ENCODE peak calls at places on chromosomes 11 and 22, in six cellular contexts. One of them, this sample, is unnamed.

GRCh38 chr11:59079089-59079488 is 7.0 kb upstream of the GLYATL1B start:
- DNase-seq in body of pancreas: no peak
- DNase-seq in pancreas: no peak
- DNase-seq in AG10803: no peak
- DNase-seq in hepatocyte: no peak
- DNase-seq in cardiac muscle cell: no peak
- DNase-seq in this sample: no peak

GRCh38 chr11:57094206-57094940 is 87.4 kb upstream of the LRRC55 start:
- DNase-seq in body of pancreas: no peak
- DNase-seq in pancreas: no peak
- DNase-seq in AG10803: peak
- DNase-seq in hepatocyte: peak
- DNase-seq in cardiac muscle cell: no peak
- DNase-seq in this sample: no peak

GRCh38 chr11:282630-283360 is 4.6 kb downstream of the NLRP6 start:
- DNase-seq in body of pancreas: no peak
- DNase-seq in pancreas: peak
- DNase-seq in AG10803: no peak
- DNase-seq in hepatocyte: no peak
- DNase-seq in cardiac muscle cell: no peak
- DNase-seq in this sample: no peak

GRCh38 chr11:1209371-1210057 is 13.4 kb upstream of the MUC5B start:
- DNase-seq in body of pancreas: no peak
- DNase-seq in pancreas: peak
- DNase-seq in AG10803: no peak
- DNase-seq in hepatocyte: no peak
- DNase-seq in cardiac muscle cell: no peak
- DNase-seq in this sample: no peak

GRCh38 chr22:40070701-40071100 is 75.9 kb downstream of the FAM83F start:
- DNase-seq in body of pancreas: no peak
- DNase-seq in pancreas: no peak
- DNase-seq in AG10803: peak
- DNase-seq in hepatocyte: no peak
- DNase-seq in cardiac muscle cell: peak
- DNase-seq in this sample: no peak

GRCh38 chr11:111982019-111982464 is 43.2 kb upstream of the DLAT start:
- DNase-seq in body of pancreas: peak
- DNase-seq in pancreas: peak
- DNase-seq in AG10803: peak
- DNase-seq in hepatocyte: peak
- DNase-seq in cardiac muscle cell: peak
- DNase-seq in this sample: peak

GRCh38 chr11:119493712-119494111 is 70.7 kb upstream of the THY1 start:
- DNase-seq in body of pancreas: peak
- DNase-seq in pancreas: no peak
- DNase-seq in AG10803: peak
- DNase-seq in hepatocyte: peak
- DNase-seq in cardiac muscle cell: peak
- DNase-seq in this sample: peak

GRCh38 chr11:31655483-31655882 is 145.9 kb downstream of the ELP4 start:
- DNase-seq in body of pancreas: no peak
- DNase-seq in pancreas: no peak
- DNase-seq in AG10803: peak
- DNase-seq in hepatocyte: no peak
- DNase-seq in cardiac muscle cell: peak
- DNase-seq in this sample: no peak

GRCh38 chr11:133579165-133580031 is 47.1 kb upstream of the OPCML start:
- DNase-seq in body of pancreas: no peak
- DNase-seq in pancreas: peak
- DNase-seq in AG10803: no peak
- DNase-seq in hepatocyte: no peak
- DNase-seq in cardiac muscle cell: no peak
- DNase-seq in this sample: no peak

DNA sequence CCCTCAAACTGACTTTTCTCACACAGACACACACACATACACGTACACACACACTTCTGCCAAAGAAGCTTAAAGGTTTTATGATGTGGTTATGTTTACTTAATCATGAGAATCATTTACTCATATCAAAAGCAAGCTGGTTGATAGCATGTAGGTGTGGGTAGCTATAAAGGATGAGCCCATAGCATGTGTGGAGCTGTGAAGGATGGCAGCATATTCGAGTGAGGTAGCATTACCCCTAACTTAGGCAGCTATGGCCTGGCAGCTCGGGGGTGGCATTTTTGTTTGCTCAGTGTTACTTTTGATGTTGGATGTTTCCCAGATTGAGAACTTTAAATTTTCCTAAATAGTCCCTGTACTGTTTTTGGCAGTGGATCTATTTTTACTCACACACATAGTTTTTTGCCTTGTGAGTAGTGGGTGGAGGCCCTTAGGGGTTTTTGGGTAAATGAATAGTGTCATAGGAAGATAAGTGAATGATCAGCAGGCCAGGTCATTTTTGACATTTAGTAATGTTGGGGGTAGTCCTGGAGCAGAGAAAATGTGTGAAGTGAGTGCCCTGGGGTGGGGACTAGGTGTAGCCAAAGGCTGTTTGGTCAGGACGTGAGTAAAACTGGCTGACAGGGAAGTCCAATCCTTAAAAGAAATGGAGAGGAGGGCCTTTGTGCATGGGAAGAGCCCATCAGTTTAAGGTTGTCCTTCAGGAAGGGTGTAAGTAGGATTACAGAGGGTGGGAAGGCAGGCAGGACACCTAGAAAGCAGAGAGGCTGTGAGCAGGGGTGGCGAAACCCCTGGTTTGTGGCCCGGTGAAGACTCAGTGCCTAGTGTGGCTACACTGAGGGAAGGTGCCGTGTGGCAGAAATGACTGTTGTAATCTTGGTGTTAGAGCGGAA is 7.1 kb downstream of the YWHAH start:
- DNase-seq in body of pancreas: no peak
- DNase-seq in pancreas: no peak
- DNase-seq in AG10803: no peak
- DNase-seq in hepatocyte: no peak
- DNase-seq in cardiac muscle cell: no peak
- DNase-seq in this sample: no peak
- H3K4me3 ChIP-seq in body of pancreas: no peak
- H3K4me3 ChIP-seq in pancreas: no peak
- H3K4me3 ChIP-seq in AG10803: no peak
- H3K4me3 ChIP-seq in hepatocyte: no peak
- H3K4me3 ChIP-seq in cardiac muscle cell: no peak
- H3K4me3 ChIP-seq in this sample: no peak

DNA sequence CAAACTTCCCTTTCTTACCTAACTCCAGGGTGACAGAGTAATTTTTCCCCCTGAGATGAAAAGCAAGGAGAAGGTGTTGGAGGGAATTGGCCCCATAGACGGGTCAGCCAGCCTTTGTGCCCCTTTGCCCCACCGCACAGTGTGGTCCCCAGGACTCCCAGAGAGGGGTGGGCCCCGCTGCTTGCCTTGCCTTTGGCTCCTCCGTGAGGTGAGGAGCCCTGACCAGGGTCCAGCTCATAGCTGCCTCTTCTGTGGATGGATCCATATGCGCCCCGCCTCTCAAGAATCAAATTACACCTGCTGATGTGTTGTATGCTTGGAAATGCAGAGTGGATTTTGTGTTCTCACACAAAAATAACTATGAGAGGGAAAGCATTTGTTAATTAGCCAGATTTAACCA is 27.1 kb upstream of the SORL1-AS1 start:
- DNase-seq in body of pancreas: no peak
- DNase-seq in pancreas: no peak
- DNase-seq in AG10803: no peak
- DNase-seq in hepatocyte: no peak
- DNase-seq in cardiac muscle cell: no peak
- DNase-seq in this sample: no peak
- H3K4me3 ChIP-seq in body of pancreas: no peak
- H3K4me3 ChIP-seq in pancreas: no peak
- H3K4me3 ChIP-seq in AG10803: no peak
- H3K4me3 ChIP-seq in hepatocyte: no peak
- H3K4me3 ChIP-seq in cardiac muscle cell: no peak
- H3K4me3 ChIP-seq in this sample: no peak

GRCh38 chr11:72239849-72240460 is 4.0 kb downstream of the PHOX2A start:
- DNase-seq in body of pancreas: peak
- DNase-seq in pancreas: no peak
- DNase-seq in AG10803: peak
- DNase-seq in hepatocyte: peak
- DNase-seq in cardiac muscle cell: peak
- DNase-seq in this sample: peak
- H3K4me3 ChIP-seq in body of pancreas: no peak
- H3K4me3 ChIP-seq in pancreas: peak
- H3K4me3 ChIP-seq in AG10803: peak
- H3K4me3 ChIP-seq in hepatocyte: no peak
- H3K4me3 ChIP-seq in cardiac muscle cell: peak
- H3K4me3 ChIP-seq in this sample: peak

GRCh38 chr11:94876645-94877445 is 96.5 kb downstream of the CWC15 start:
- DNase-seq in body of pancreas: peak
- DNase-seq in pancreas: no peak
- DNase-seq in AG10803: peak
- DNase-seq in hepatocyte: peak
- DNase-seq in cardiac muscle cell: peak
- DNase-seq in this sample: peak
- H3K4me3 ChIP-seq in body of pancreas: no peak
- H3K4me3 ChIP-seq in pancreas: no peak
- H3K4me3 ChIP-seq in AG10803: no peak
- H3K4me3 ChIP-seq in hepatocyte: no peak
- H3K4me3 ChIP-seq in cardiac muscle cell: no peak
- H3K4me3 ChIP-seq in this sample: no peak

GRCh38 chr11:61835663-61836024 is 7.5 kb downstream of the FADS2 start:
- DNase-seq in body of pancreas: no peak
- DNase-seq in pancreas: no peak
- DNase-seq in AG10803: no peak
- DNase-seq in hepatocyte: no peak
- DNase-seq in cardiac muscle cell: no peak
- DNase-seq in this sample: no peak

GRCh38 chr11:61833926-61834277 is 5.8 kb downstream of the FADS2 start:
- DNase-seq in body of pancreas: no peak
- DNase-seq in pancreas: peak
- DNase-seq in AG10803: no peak
- DNase-seq in hepatocyte: no peak
- DNase-seq in cardiac muscle cell: no peak
- DNase-seq in this sample: no peak

GRCh38 chr11:61832758-61833157 is 4.7 kb downstream of the FADS2 start:
- DNase-seq in body of pancreas: no peak
- DNase-seq in pancreas: no peak
- DNase-seq in AG10803: no peak
- DNase-seq in hepatocyte: no peak
- DNase-seq in cardiac muscle cell: no peak
- DNase-seq in this sample: no peak

GRCh38 chr11:61833478-61833877 is 5.4 kb downstream of the FADS2 start:
- DNase-seq in body of pancreas: no peak
- DNase-seq in pancreas: peak
- DNase-seq in AG10803: no peak
- DNase-seq in hepatocyte: no peak
- DNase-seq in cardiac muscle cell: no peak
- DNase-seq in this sample: no peak

DNA sequence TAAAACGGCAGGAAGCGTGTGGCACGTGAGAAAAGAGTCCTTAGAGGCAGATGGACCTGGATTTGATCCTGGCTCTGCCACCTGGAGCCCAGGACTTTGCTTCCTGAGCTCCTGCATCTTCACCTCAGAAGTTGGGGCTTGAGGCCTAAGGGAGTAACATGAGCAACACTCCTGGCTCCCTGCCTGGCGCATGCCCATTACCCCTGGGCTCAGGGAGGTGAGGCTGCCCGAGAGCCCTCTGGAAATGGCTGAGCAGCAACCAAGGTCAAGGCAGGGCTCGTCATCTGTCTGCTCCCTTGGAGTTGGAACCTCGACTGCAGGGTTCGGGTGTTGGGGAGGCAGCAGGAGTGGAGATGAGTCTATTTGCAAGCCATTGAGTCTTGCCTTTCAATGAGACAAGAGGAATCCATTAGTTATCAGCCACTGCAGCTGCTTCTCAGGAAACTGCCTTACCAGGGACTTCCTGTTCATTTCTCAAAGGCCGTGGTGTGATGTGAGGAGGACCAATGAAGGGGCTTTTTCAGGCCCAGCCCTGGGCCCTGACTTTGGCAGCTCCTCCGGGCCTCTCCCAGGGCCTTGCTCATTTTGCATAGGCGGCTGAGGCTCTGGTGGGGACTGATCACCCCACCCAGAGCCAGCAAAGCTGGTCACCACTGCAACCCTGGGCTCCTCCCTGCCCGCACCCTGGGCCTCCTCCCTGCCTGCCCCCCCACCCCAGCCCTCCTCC is 6.3 kb downstream of the FADS2 start:
- DNase-seq in body of pancreas: no peak
- DNase-seq in pancreas: no peak
- DNase-seq in AG10803: peak
- DNase-seq in hepatocyte: peak
- DNase-seq in cardiac muscle cell: peak
- DNase-seq in this sample: peak
- H3K4me3 ChIP-seq in body of pancreas: no peak
- H3K4me3 ChIP-seq in pancreas: no peak
- H3K4me3 ChIP-seq in AG10803: no peak
- H3K4me3 ChIP-seq in hepatocyte: no peak
- H3K4me3 ChIP-seq in cardiac muscle cell: no peak
- H3K4me3 ChIP-seq in this sample: no peak

DNA sequence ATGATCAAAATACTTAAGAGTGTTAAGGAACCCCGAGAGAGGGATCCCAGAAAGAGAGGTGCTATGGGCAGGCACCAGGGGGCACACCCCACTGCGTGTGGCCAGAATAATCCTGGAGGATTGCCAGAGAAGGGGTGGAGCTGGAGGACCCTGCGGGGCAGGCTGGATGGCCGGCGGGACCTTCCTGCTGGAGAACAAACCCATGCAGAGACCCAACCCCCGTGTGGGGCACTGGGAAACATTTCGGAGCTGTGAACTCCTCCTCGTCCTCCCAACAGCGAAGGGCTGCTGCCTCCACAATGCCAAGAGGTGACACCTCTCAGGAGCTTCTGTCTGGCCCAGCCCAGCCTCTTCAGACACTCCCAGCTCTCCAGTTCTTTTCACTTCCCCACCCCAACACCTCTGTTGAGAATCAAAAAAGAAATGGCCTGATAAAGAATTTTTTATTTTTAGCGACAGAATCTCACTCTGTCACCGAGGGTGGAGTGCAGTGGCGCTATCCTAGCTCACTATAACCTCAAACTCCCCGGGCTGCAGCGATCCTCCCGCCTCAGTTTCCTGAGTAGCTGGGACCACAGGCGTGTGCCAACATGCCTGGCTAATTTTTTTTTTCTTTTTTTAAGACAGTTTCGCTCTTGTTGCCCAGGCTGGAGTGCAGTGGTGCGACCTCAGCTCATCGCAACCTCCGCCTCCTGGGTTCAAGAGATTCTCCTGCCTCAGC is 25.6 kb downstream of the RHOD start:
- DNase-seq in body of pancreas: no peak
- DNase-seq in pancreas: no peak
- DNase-seq in AG10803: no peak
- DNase-seq in hepatocyte: peak
- DNase-seq in cardiac muscle cell: peak
- DNase-seq in this sample: peak
- H3K4me3 ChIP-seq in body of pancreas: no peak
- H3K4me3 ChIP-seq in pancreas: peak
- H3K4me3 ChIP-seq in AG10803: no peak
- H3K4me3 ChIP-seq in hepatocyte: no peak
- H3K4me3 ChIP-seq in cardiac muscle cell: no peak
- H3K4me3 ChIP-seq in this sample: no peak

GRCh38 chr22:50609599-50609998 is 9.0 kb downstream of the MAPK8IP2 start:
- DNase-seq in body of pancreas: no peak
- DNase-seq in pancreas: no peak
- DNase-seq in AG10803: no peak
- DNase-seq in hepatocyte: no peak
- DNase-seq in cardiac muscle cell: no peak
- DNase-seq in this sample: no peak
- H3K4me3 ChIP-seq in body of pancreas: no peak
- H3K4me3 ChIP-seq in pancreas: no peak
- H3K4me3 ChIP-seq in AG10803: no peak
- H3K4me3 ChIP-seq in hepatocyte: no peak
- H3K4me3 ChIP-seq in cardiac muscle cell: no peak
- H3K4me3 ChIP-seq in this sample: no peak

This sample was measured in colonic mucosa.